ENCODE peak calls at places on chromosome 14, in seven cellular contexts. One of them, this sample, is unnamed.

GRCh38 chr14:30680036-30680435 is 57.9 kb downstream of the SCFD1 start:
- DNase-seq in GM12878: no peak
- DNase-seq in Panc1: no peak
- DNase-seq in transverse colon: no peak
- DNase-seq in GM12891: no peak
- DNase-seq in stomach: no peak
- DNase-seq in GM23338: no peak
- DNase-seq in this sample: no peak

GRCh38 chr14:75832621-75833297 is 149.0 kb downstream of the TGFB3 start:
- DNase-seq in GM12878: no peak
- DNase-seq in Panc1: no peak
- DNase-seq in transverse colon: no peak
- DNase-seq in GM12891: no peak
- DNase-seq in stomach: peak; percentile 58
- DNase-seq in GM23338: no peak
- DNase-seq in this sample: no peak

GRCh38 chr14:95424533-95424932 is 91.9 kb downstream of the SYNE3 start:
- DNase-seq in GM12878: no peak
- DNase-seq in Panc1: no peak
- DNase-seq in transverse colon: no peak
- DNase-seq in GM12891: no peak
- DNase-seq in stomach: no peak
- DNase-seq in GM23338: no peak
- DNase-seq in this sample: no peak

GRCh38 chr14:93032301-93032929 is 83.3 kb downstream of the ITPK1 start:
- DNase-seq in GM12878: no peak
- DNase-seq in Panc1: no peak
- DNase-seq in transverse colon: no peak
- DNase-seq in GM12891: no peak
- DNase-seq in stomach: no peak
- DNase-seq in GM23338: no peak
- DNase-seq in this sample: no peak

GRCh38 chr14:23929131-23929530 is 24.4 kb upstream of the DHRS4 start:
- DNase-seq in GM12878: no peak
- DNase-seq in Panc1: no peak
- DNase-seq in transverse colon: no peak
- DNase-seq in GM12891: no peak
- DNase-seq in stomach: no peak
- DNase-seq in GM23338: no peak
- DNase-seq in this sample: no peak

GRCh38 chr14:101960225-101960624 is 4.1 kb upstream of the DYNC1H1 start:
- DNase-seq in GM12878: no peak
- DNase-seq in Panc1: no peak
- DNase-seq in transverse colon: no peak
- DNase-seq in GM12891: no peak
- DNase-seq in stomach: no peak
- DNase-seq in GM23338: peak; percentile 77
- DNase-seq in this sample: no peak

GRCh38 chr14:104499784-104500496 is 79.6 kb upstream of the C14orf180 start:
- DNase-seq in GM12878: no peak
- DNase-seq in Panc1: no peak
- DNase-seq in transverse colon: peak; percentile 25
- DNase-seq in GM12891: no peak
- DNase-seq in stomach: no peak
- DNase-seq in GM23338: no peak
- DNase-seq in this sample: peak; percentile 79

GRCh38 chr14:36477266-36477665 is 42.8 kb downstream of the NKX2-1 start:
- DNase-seq in GM12878: no peak
- DNase-seq in Panc1: no peak
- DNase-seq in transverse colon: no peak
- DNase-seq in GM12891: no peak
- DNase-seq in stomach: no peak
- DNase-seq in GM23338: no peak
- DNase-seq in this sample: no peak

GRCh38 chr14:91444335-91445020 is 26.9 kb upstream of the CCDC88C start:
- DNase-seq in GM12878: no peak
- DNase-seq in Panc1: no peak
- DNase-seq in transverse colon: no peak
- DNase-seq in GM12891: no peak
- DNase-seq in stomach: no peak
- DNase-seq in GM23338: no peak
- DNase-seq in this sample: no peak

GRCh38 chr14:99968156-99968920 is 96.9 kb upstream of the EVL start:
- DNase-seq in GM12878: no peak
- DNase-seq in Panc1: no peak
- DNase-seq in transverse colon: no peak
- DNase-seq in GM12891: no peak
- DNase-seq in stomach: no peak
- DNase-seq in GM23338: no peak
- DNase-seq in this sample: no peak

GRCh38 chr14:70888681-70889175 is 18.5 kb upstream of the PCNX1 start:
- DNase-seq in GM12878: no peak
- DNase-seq in Panc1: no peak
- DNase-seq in transverse colon: no peak
- DNase-seq in GM12891: no peak
- DNase-seq in stomach: no peak
- DNase-seq in GM23338: no peak
- DNase-seq in this sample: no peak

GRCh38 chr14:70887207-70888150 is 19.8 kb upstream of the PCNX1 start:
- DNase-seq in GM12878: peak; percentile 71
- DNase-seq in Panc1: no peak
- DNase-seq in transverse colon: no peak
- DNase-seq in GM12891: no peak
- DNase-seq in stomach: no peak
- DNase-seq in GM23338: no peak
- DNase-seq in this sample: no peak

GRCh38 chr14:70886421-70887206 is 20.6 kb upstream of the PCNX1 start:
- DNase-seq in GM12878: peak; percentile 76
- DNase-seq in Panc1: no peak
- DNase-seq in transverse colon: peak; percentile 63
- DNase-seq in GM12891: no peak
- DNase-seq in stomach: no peak
- DNase-seq in GM23338: no peak
- DNase-seq in this sample: no peak

GRCh38 chr14:70889555-70889954 is 17.7 kb upstream of the PCNX1 start:
- DNase-seq in GM12878: no peak
- DNase-seq in Panc1: no peak
- DNase-seq in transverse colon: no peak
- DNase-seq in GM12891: no peak
- DNase-seq in stomach: no peak
- DNase-seq in GM23338: no peak
- DNase-seq in this sample: no peak

DNA sequence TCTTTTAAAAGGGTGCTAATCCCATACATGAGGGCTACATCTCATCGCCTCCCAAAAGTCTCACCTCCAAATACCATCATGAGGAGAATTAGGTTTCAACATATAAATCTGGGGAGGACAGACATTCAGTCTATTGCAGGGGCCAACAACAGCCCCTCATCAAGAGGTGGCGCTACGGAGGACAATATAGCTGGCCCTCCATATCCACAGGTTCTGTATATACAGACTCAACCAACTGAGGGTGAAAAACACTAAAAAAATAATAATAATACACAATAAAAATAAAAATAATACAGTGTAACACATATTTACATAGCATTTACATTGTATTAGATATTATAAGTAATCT is 19.1 kb upstream of the PCNX1 start:
- DNase-seq in GM12878: no peak
- DNase-seq in Panc1: no peak
- DNase-seq in transverse colon: no peak
- DNase-seq in GM12891: no peak
- DNase-seq in stomach: no peak
- DNase-seq in GM23338: peak; percentile 40
- DNase-seq in this sample: no peak
- TF ChIP-seq POLR2AphosphoS5 in GM12878: no peak
- TF ChIP-seq POLR2AphosphoS5 in Panc1: no peak
- TF ChIP-seq POLR2AphosphoS5 in transverse colon: no peak
- TF ChIP-seq POLR2AphosphoS5 in GM12891: no peak
- TF ChIP-seq POLR2AphosphoS5 in stomach: no peak
- TF ChIP-seq POLR2AphosphoS5 in GM23338: no peak
- TF ChIP-seq POLR2AphosphoS5 in this sample: no peak

DNA sequence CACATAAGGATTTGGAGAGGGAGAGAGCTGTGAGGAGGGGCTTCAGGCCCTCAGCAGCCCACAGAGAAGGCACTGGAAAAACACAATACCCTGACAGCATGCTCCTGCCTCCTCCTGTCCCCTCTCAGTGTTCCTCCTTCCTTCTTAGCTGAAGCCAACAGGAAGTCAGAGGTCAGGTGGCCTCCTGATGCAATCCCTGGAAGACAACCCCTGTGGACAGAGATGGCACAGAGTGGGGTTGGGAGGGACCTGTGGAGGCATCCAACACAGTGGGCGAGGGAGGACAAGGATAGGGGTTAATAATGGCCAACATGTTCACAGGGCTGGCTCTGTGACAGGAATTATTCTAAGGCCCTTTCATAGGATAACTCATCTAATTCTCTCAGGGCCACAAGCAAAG is 15.4 kb upstream of the IFI27L2 start:
- DNase-seq in GM12878: no peak
- DNase-seq in Panc1: no peak
- DNase-seq in transverse colon: no peak
- DNase-seq in GM12891: no peak
- DNase-seq in stomach: no peak
- DNase-seq in GM23338: peak; percentile 47
- DNase-seq in this sample: no peak
- TF ChIP-seq POLR2AphosphoS5 in GM12878: no peak
- TF ChIP-seq POLR2AphosphoS5 in Panc1: no peak
- TF ChIP-seq POLR2AphosphoS5 in transverse colon: no peak
- TF ChIP-seq POLR2AphosphoS5 in GM12891: no peak
- TF ChIP-seq POLR2AphosphoS5 in stomach: no peak
- TF ChIP-seq POLR2AphosphoS5 in GM23338: peak; percentile 26
- TF ChIP-seq POLR2AphosphoS5 in this sample: no peak

GRCh38 chr14:64707661-64708060 is 3.4 kb downstream of the PLEKHG3 start:
- DNase-seq in GM12878: no peak
- DNase-seq in Panc1: peak; percentile 72
- DNase-seq in transverse colon: peak; percentile 53
- DNase-seq in GM12891: no peak
- DNase-seq in stomach: no peak
- DNase-seq in GM23338: no peak
- DNase-seq in this sample: no peak
- TF ChIP-seq POLR2AphosphoS5 in GM12878: no peak
- TF ChIP-seq POLR2AphosphoS5 in Panc1: no peak
- TF ChIP-seq POLR2AphosphoS5 in transverse colon: no peak
- TF ChIP-seq POLR2AphosphoS5 in GM12891: no peak
- TF ChIP-seq POLR2AphosphoS5 in stomach: no peak
- TF ChIP-seq POLR2AphosphoS5 in GM23338: no peak
- TF ChIP-seq POLR2AphosphoS5 in this sample: peak; percentile 55

GRCh38 chr14:53954551-53955233 is 1.9 kb downstream of the BMP4 start:
- DNase-seq in GM12878: no peak
- DNase-seq in Panc1: no peak
- DNase-seq in transverse colon: no peak
- DNase-seq in GM12891: no peak
- DNase-seq in stomach: no peak
- DNase-seq in GM23338: no peak
- DNase-seq in this sample: no peak

GRCh38 chr14:53953828-53954550 is 2.6 kb downstream of the BMP4 start:
- DNase-seq in GM12878: no peak
- DNase-seq in Panc1: no peak
- DNase-seq in transverse colon: peak; percentile 31
- DNase-seq in GM12891: no peak
- DNase-seq in stomach: no peak
- DNase-seq in GM23338: peak; percentile 57
- DNase-seq in this sample: no peak

GRCh38 chr14:53955234-53955556 is 1.4 kb downstream of the BMP4 start:
- DNase-seq in GM12878: no peak
- DNase-seq in Panc1: no peak
- DNase-seq in transverse colon: no peak
- DNase-seq in GM12891: no peak
- DNase-seq in stomach: no peak
- DNase-seq in GM23338: peak; percentile 60
- DNase-seq in this sample: no peak

GRCh38 chr14:53956427-53957201 is at the start of gene BMP4:
- DNase-seq in GM12878: no peak
- DNase-seq in Panc1: no peak
- DNase-seq in transverse colon: peak; percentile 77
- DNase-seq in GM12891: no peak
- DNase-seq in stomach: peak; percentile 76
- DNase-seq in GM23338: peak; percentile 97
- DNase-seq in this sample: peak; percentile 94

DNA sequence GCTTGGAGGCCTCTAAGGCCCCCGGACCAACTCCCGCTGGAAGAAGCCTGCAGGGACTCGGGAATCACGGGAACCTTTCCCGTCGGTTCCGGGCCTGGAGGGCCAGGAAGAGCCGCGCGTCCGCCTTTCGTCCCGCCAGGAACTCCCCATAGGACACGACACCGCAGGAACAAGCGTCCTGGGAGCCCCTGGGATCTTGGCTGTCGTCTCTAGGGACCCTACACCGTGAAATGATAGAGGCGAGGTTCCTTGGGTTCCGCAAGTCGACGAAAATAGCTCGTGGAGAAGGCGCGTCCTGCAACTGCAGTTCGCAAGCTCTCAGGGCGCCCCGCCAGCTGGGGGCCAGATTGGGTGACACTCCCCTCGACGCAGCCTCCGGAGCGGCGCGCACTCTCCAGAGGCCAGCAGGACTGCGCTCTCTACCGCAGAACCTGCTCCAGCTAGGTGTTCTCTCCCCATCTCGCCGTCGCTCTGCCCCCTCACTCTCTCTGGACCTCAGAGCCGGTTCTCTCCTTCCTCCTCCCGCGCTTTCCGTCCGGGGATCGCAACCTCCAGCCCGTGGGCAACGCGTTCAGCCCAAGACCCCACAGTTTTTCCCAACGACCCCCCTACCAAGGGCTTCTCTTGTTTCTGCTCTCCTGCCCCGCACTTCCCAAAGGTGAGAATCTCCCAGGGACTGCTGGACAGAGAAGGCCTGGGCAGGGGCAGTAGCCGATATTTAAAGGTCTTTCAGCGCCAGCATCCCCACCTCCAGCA is 776 bp downstream of the BMP4 start:
- DNase-seq in GM12878: no peak
- DNase-seq in Panc1: no peak
- DNase-seq in transverse colon: peak; percentile 62
- DNase-seq in GM12891: no peak
- DNase-seq in stomach: peak; percentile 70
- DNase-seq in GM23338: peak; percentile 79
- DNase-seq in this sample: no peak
- TF ChIP-seq POLR2AphosphoS5 in GM12878: no peak
- TF ChIP-seq POLR2AphosphoS5 in Panc1: no peak
- TF ChIP-seq POLR2AphosphoS5 in transverse colon: peak; percentile 34
- TF ChIP-seq POLR2AphosphoS5 in GM12891: no peak
- TF ChIP-seq POLR2AphosphoS5 in stomach: peak; percentile 31
- TF ChIP-seq POLR2AphosphoS5 in GM23338: no peak
- TF ChIP-seq POLR2AphosphoS5 in this sample: peak; percentile 38

This sample was measured in vagina.